ENCODE peak calls at places on chromosomes 2 and 18, in five cellular contexts. One of them, this sample, is unnamed.

GRCh38 chr18:51128533-51128932 is 68.9 kb downstream of the MEX3C start:
- DNase-seq in uterus: no peak
- DNase-seq in nephron progenitor cell: no peak
- DNase-seq in body of pancreas: no peak
- DNase-seq in activated naive CD4-positive, alpha-beta T cell treated with Interleukin-2 at 50 U/mL for 16 hours: no peak
- DNase-seq in this sample: no peak

GRCh38 chr2:4516362-4516761 is 813.0 kb downstream of the DCDC2C start:
- DNase-seq in activated naive CD4-positive, alpha-beta T cell treated with Interleukin-2 at 50 U/mL for 16 hours: no peak
- DNase-seq in body of pancreas: no peak
- DNase-seq in nephron progenitor cell: no peak
- DNase-seq in uterus: no peak
- DNase-seq in this sample: no peak

GRCh38 chr18:23131693-23132319 is 3.5 kb upstream of the CABLES1 start:
- DNase-seq in activated naive CD4-positive, alpha-beta T cell treated with Interleukin-2 at 50 U/mL for 16 hours: peak; percentile 42
- DNase-seq in uterus: peak; percentile 57
- DNase-seq in nephron progenitor cell: peak; percentile 60
- DNase-seq in body of pancreas: peak; percentile 54
- DNase-seq in this sample: peak; percentile 64

GRCh38 chr2:48287971-48288370 is 242.0 kb upstream of the STON1 start:
- DNase-seq in nephron progenitor cell: no peak
- DNase-seq in uterus: no peak
- DNase-seq in activated naive CD4-positive, alpha-beta T cell treated with Interleukin-2 at 50 U/mL for 16 hours: no peak
- DNase-seq in body of pancreas: no peak
- DNase-seq in this sample: no peak

GRCh38 chr18:42164556-42164955 is 209.5 kb downstream of the PIK3C3 start:
- DNase-seq in uterus: no peak
- DNase-seq in body of pancreas: no peak
- DNase-seq in activated naive CD4-positive, alpha-beta T cell treated with Interleukin-2 at 50 U/mL for 16 hours: no peak
- DNase-seq in nephron progenitor cell: no peak
- DNase-seq in this sample: no peak

GRCh38 chr18:13163167-13163927 is 55.2 kb upstream of the LDLRAD4 start:
- DNase-seq in activated naive CD4-positive, alpha-beta T cell treated with Interleukin-2 at 50 U/mL for 16 hours: no peak
- DNase-seq in uterus: no peak
- DNase-seq in nephron progenitor cell: no peak
- DNase-seq in body of pancreas: no peak
- DNase-seq in this sample: no peak

GRCh38 chr2:16774980-16775963 is 109.6 kb upstream of the CYRIA start:
- DNase-seq in body of pancreas: no peak
- DNase-seq in uterus: no peak
- DNase-seq in activated naive CD4-positive, alpha-beta T cell treated with Interleukin-2 at 50 U/mL for 16 hours: no peak
- DNase-seq in nephron progenitor cell: peak; percentile 20
- DNase-seq in this sample: no peak

GRCh38 chr2:55364189-55365055 is 55.2 kb downstream of the CCDC88A start:
- DNase-seq in nephron progenitor cell: no peak
- DNase-seq in activated naive CD4-positive, alpha-beta T cell treated with Interleukin-2 at 50 U/mL for 16 hours: no peak
- DNase-seq in uterus: peak; percentile 38
- DNase-seq in body of pancreas: peak; percentile 57
- DNase-seq in this sample: no peak

GRCh38 chr2:3192920-3193319 is 184.7 kb downstream of the EIPR1 start:
- DNase-seq in uterus: no peak
- DNase-seq in activated naive CD4-positive, alpha-beta T cell treated with Interleukin-2 at 50 U/mL for 16 hours: no peak
- DNase-seq in body of pancreas: no peak
- DNase-seq in nephron progenitor cell: no peak
- DNase-seq in this sample: no peak

GRCh38 chr18:75265255-75265654 is 54.7 kb downstream of the TSHZ1 start:
- DNase-seq in body of pancreas: no peak
- DNase-seq in activated naive CD4-positive, alpha-beta T cell treated with Interleukin-2 at 50 U/mL for 16 hours: no peak
- DNase-seq in uterus: no peak
- DNase-seq in nephron progenitor cell: no peak
- DNase-seq in this sample: no peak

GRCh38 chr2:118190365-118190916 is 102.2 kb downstream of the INSIG2 start:
- DNase-seq in activated naive CD4-positive, alpha-beta T cell treated with Interleukin-2 at 50 U/mL for 16 hours: no peak
- DNase-seq in body of pancreas: no peak
- DNase-seq in uterus: no peak
- DNase-seq in nephron progenitor cell: no peak
- DNase-seq in this sample: no peak

GRCh38 chr2:72963423-72964145 is 46.3 kb downstream of the EMX1 start:
- DNase-seq in body of pancreas: no peak
- DNase-seq in uterus: no peak
- DNase-seq in activated naive CD4-positive, alpha-beta T cell treated with Interleukin-2 at 50 U/mL for 16 hours: no peak
- DNase-seq in nephron progenitor cell: no peak
- DNase-seq in this sample: no peak

GRCh38 chr18:57437782-57438668 is 2.9 kb downstream of the ONECUT2 start:
- DNase-seq in activated naive CD4-positive, alpha-beta T cell treated with Interleukin-2 at 50 U/mL for 16 hours: peak; percentile 37
- DNase-seq in body of pancreas: peak; percentile 72
- DNase-seq in uterus: no peak
- DNase-seq in nephron progenitor cell: peak; percentile 81
- DNase-seq in this sample: peak; percentile 73

GRCh38 chr2:127840893-127841292 is 17.1 kb downstream of the POLR2D start:
- DNase-seq in uterus: no peak
- DNase-seq in body of pancreas: no peak
- DNase-seq in activated naive CD4-positive, alpha-beta T cell treated with Interleukin-2 at 50 U/mL for 16 hours: no peak
- DNase-seq in nephron progenitor cell: no peak
- DNase-seq in this sample: no peak

GRCh38 chr2:217338306-217338916 is 478.5 kb upstream of the TNP1 start:
- DNase-seq in body of pancreas: no peak
- DNase-seq in nephron progenitor cell: no peak
- DNase-seq in uterus: peak; percentile 46
- DNase-seq in activated naive CD4-positive, alpha-beta T cell treated with Interleukin-2 at 50 U/mL for 16 hours: no peak
- DNase-seq in this sample: no peak

GRCh38 chr18:12067671-12068070 is 26.0 kb upstream of the ANKRD62 start:
- DNase-seq in body of pancreas: no peak
- DNase-seq in activated naive CD4-positive, alpha-beta T cell treated with Interleukin-2 at 50 U/mL for 16 hours: no peak
- DNase-seq in nephron progenitor cell: no peak
- DNase-seq in uterus: no peak
- DNase-seq in this sample: no peak

GRCh38 chr2:190879474-190880373 is 897 bp upstream of the GLS start:
- DNase-seq in nephron progenitor cell: no peak
- DNase-seq in uterus: no peak
- DNase-seq in activated naive CD4-positive, alpha-beta T cell treated with Interleukin-2 at 50 U/mL for 16 hours: peak; percentile 44
- DNase-seq in body of pancreas: peak; percentile 27
- DNase-seq in this sample: no peak

GRCh38 chr2:200477667-200478121 is 32.2 kb downstream of the KCTD18 start:
- DNase-seq in activated naive CD4-positive, alpha-beta T cell treated with Interleukin-2 at 50 U/mL for 16 hours: no peak
- DNase-seq in uterus: peak; percentile 55
- DNase-seq in nephron progenitor cell: no peak
- DNase-seq in body of pancreas: peak; percentile 26
- DNase-seq in this sample: no peak